ENCODE peak calls at places on chromosome 20, in ten cellular contexts. N is substantia nigra; Q is CD4-positive, alpha-beta T cell; X is RKO; C is GM04504; U is lung; S is activated naive CD4-positive, alpha-beta T cell treated with anti-CD3 and anti-CD28 coated beads, Interleukin-2, amount 10 ng/mL, durations not matched to agents 7 days and 5 days; K is astrocyte of the spinal cord; D is transverse colon; V is HTR-8/SVneo. Y is an unnamed sample.

GRCh38 chr20:12414446-12415274 is 497.0 kb downstream of the BTBD3 start:
- DNase-seq in X (no peak), D (no peak), U (no peak), N (no peak), C (no peak), V (no peak), K (no peak), Q (no peak), S (no peak), Y (no peak)

GRCh38 chr20:9660236-9660868 is 146.0 kb downstream of the LAMP5 start:
- DNase-seq in N (no peak), S (peak), D (no peak), C (no peak), V (no peak), K (peak), Q (no peak), X (peak), U (no peak), Y (no peak)

GRCh38 chr20:44203161-44203560 is 7.4 kb downstream of the OSER1 start:
- DNase-seq in K (no peak), U (no peak), D (no peak), V (no peak), S (no peak), X (no peak), Q (no peak), C (no peak), N (no peak), Y (no peak)

GRCh38 chr20:59163641-59164530 is at the start of gene ZNF831:
- DNase-seq in N (no peak), V (no peak), K (no peak), Q (no peak), S (peak), X (no peak), C (no peak), D (no peak), U (no peak), Y (no peak)

GRCh38 chr20:23608251-23608846 is 2.6 kb upstream of the CST9 start:
- DNase-seq in X (no peak), S (no peak), U (no peak), C (no peak), V (no peak), D (no peak), K (no peak), N (no peak), Q (no peak), Y (no peak)

GRCh38 chr20:63682384-63683139 is 13.9 kb upstream of the TNFRSF6B start:
- DNase-seq in V (peak), D (peak), C (peak), U (peak), K (peak), X (peak), N (no peak), Q (no peak), S (no peak), Y (no peak)

GRCh38 chr20:47487175-47487917 is 14.3 kb upstream of the NCOA3 start:
- DNase-seq in C (no peak), D (peak), V (no peak), X (no peak), Q (peak), U (no peak), N (no peak), K (no peak), S (peak), Y (no peak)

GRCh38 chr20:33914871-33915270 is 78.8 kb upstream of the RALY start:
- DNase-seq in X (peak), S (peak), Q (peak), K (peak), C (no peak), N (no peak), V (peak), U (no peak), D (no peak), Y (no peak)

GRCh38 chr20:49989234-49990065 is 6.7 kb downstream of the SNAI1 start:
- DNase-seq in Q (no peak), X (no peak), U (no peak), K (peak), D (peak), N (no peak), S (no peak), C (peak), V (no peak), Y (peak)

GRCh38 chr20:1816384-1817381 is 78.5 kb upstream of the SIRPA start:
- DNase-seq in S (peak), K (peak), U (no peak), Q (no peak), C (peak), V (no peak), X (no peak), D (no peak), N (no peak), Y (peak)

GRCh38 chr20:11814276-11814675 is 103.4 kb upstream of the BTBD3 start:
- DNase-seq in N (no peak), X (peak), K (peak), U (no peak), D (no peak), C (no peak), Q (no peak), V (no peak), S (no peak), Y (no peak)

GRCh38 chr20:41619360-41620115 is 1.4 kb upstream of the CHD6 start:
- DNase-seq in S (no peak), K (peak), Q (no peak), V (no peak), X (no peak), C (peak), U (no peak), N (no peak), D (no peak), Y (no peak)

GRCh38 chr20:432677-433299 is 24.7 kb downstream of the RBCK1 start:
- DNase-seq in D (no peak), Q (no peak), U (no peak), X (no peak), K (no peak), N (no peak), C (no peak), S (no peak), V (no peak), Y (no peak)

GRCh38 chr20:56630086-56630493 is 984 bp downstream of the TFAP2C start:
- DNase-seq in S (peak), U (peak), N (no peak), K (peak), C (peak), X (no peak), V (peak), Q (no peak), D (peak), Y (peak)

GRCh38 chr20:39009348-39009747 is 47.2 kb downstream of the DHX35 start:
- DNase-seq in N (no peak), U (no peak), D (no peak), Q (no peak), V (no peak), S (no peak), K (no peak), X (no peak), C (no peak), Y (no peak)

GRCh38 chr20:11919046-11919445 is 1.4 kb downstream of the BTBD3 start:
- DNase-seq in Q (no peak), U (no peak), C (no peak), S (no peak), X (no peak), V (no peak), N (no peak), K (peak), D (no peak), Y (no peak)